ENCODE peak calls at places on chromosomes 4 and X, in six cellular contexts. F, K, P, G, S and D are unnamed samples.
A peak's percentile ranks its signal among the peaks of the same experiment; 100 is the strongest.

GRCh38 chr4:107906458-107907100 is 24.8 kb upstream of the CYP2U1 start:
- DNase-seq in F (no peak), K (no peak), P (no peak), G (no peak), S (no peak), D (no peak)

GRCh38 chr4:131638776-131639175 is 1510.3 kb upstream of the PCDH10 start:
- DNase-seq in F (no peak), K (no peak), P (no peak), G (no peak), S (no peak), D (no peak)

GRCh38 chr4:44766453-44766852 is 40.1 kb upstream of the GNPDA2 start:
- DNase-seq in F (no peak), K (no peak), P (no peak), G (no peak), S (no peak), D (no peak)

GRCh38 chr4:38898245-38898644 is 30.6 kb downstream of the FAM114A1 start:
- DNase-seq in F (no peak), K (no peak), P (no peak), G (no peak), S (no peak), D (no peak)

GRCh38 chr4:40587826-40588225 is 41.8 kb downstream of the RBM47 start:
- DNase-seq in F (peak; percentile 44), K (no peak), P (no peak), G (no peak), S (no peak), D (no peak)

GRCh38 chr4:94419956-94420355 is 31.8 kb upstream of the PDLIM5 start:
- DNase-seq in F (no peak), K (no peak), P (no peak), G (peak; percentile 24), S (no peak), D (no peak)

GRCh38 chr4:27397886-27398285 is 537.2 kb downstream of the STIM2 start:
- DNase-seq in F (no peak), K (no peak), P (no peak), G (no peak), S (peak; percentile 4), D (no peak)

GRCh38 chr4:27407616-27408015 is 547.0 kb downstream of the STIM2 start:
- DNase-seq in F (no peak), K (no peak), P (no peak), G (no peak), S (no peak), D (no peak)

GRCh38 chr4:142917678-142918077 is 71.6 kb upstream of the INPP4B start:
- DNase-seq in F (no peak), K (no peak), P (no peak), G (peak; percentile 12), S (no peak), D (no peak)

GRCh38 chr4:153115322-153116100 is 88.7 kb upstream of the TRIM2 start:
- DNase-seq in F (peak; percentile 62), K (no peak), P (no peak), G (peak; percentile 69), S (peak; percentile 86), D (no peak)

GRCh38 chr4:174358823-174359222 is 75.1 kb downstream of the CEP44 start:
- DNase-seq in F (no peak), K (peak; percentile 15), P (no peak), G (no peak), S (no peak), D (no peak)

GRCh38 chr4:177339794-177340374 is 30.2 kb downstream of the NEIL3 start:
- DNase-seq in F (no peak), K (peak; percentile 8), P (no peak), G (peak; percentile 26), S (peak; percentile 19), D (no peak)

GRCh38 chr4:7772708-7773385 is 166.8 kb downstream of the AFAP1 start:
- DNase-seq in F (peak; percentile 45), K (no peak), P (no peak), G (no peak), S (no peak), D (no peak)

GRCh38 chr4:66273110-66273509 is 602.8 kb upstream of the EPHA5 start:
- DNase-seq in F (no peak), K (no peak), P (no peak), G (no peak), S (no peak), D (no peak)

GRCh38 chrX:13369541-13370140 is 49.8 kb upstream of the ATXN3L start:
- DNase-seq in F (no peak), K (no peak), P (no peak), G (no peak), S (no peak), D (no peak)

GRCh38 chrX:78092296-78092695 is 11.8 kb upstream of the PGK1 start:
- DNase-seq in F (no peak), K (peak; percentile 37), P (no peak), G (peak; percentile 67), S (peak; percentile 25), D (no peak)

GRCh38 chrX:149641832-149642231 is 10.2 kb upstream of the TMEM185A start:
- DNase-seq in F (no peak), K (no peak), P (no peak), G (no peak), S (peak; percentile 2), D (no peak)

GRCh38 chr4:138401330-138401729 is 159.2 kb upstream of the SLC7A11 start:
- DNase-seq in F (peak; percentile 28), K (no peak), P (peak; percentile 26), G (no peak), S (no peak), D (no peak)

GRCh38 chr4:56320293-56320692 is 67.0 kb downstream of the AASDH start:
- DNase-seq in F (no peak), K (no peak), P (no peak), G (peak; percentile 3), S (no peak), D (no peak)

GRCh38 chr4:48785302-48785701 is 5.2 kb upstream of the FRYL start:
- DNase-seq in F (no peak), K (no peak), P (no peak), G (no peak), S (no peak), D (no peak)

GRCh38 chrX:68831405-68832100 is 2.7 kb downstream of the EFNB1 start:
- DNase-seq in F (no peak), K (no peak), P (no peak), G (no peak), S (no peak), D (no peak)

GRCh38 chrX:16023790-16024734 is 99.3 kb upstream of the GRPR start:
- DNase-seq in F (no peak), K (no peak), P (no peak), G (peak; percentile 79), S (peak; percentile 46), D (no peak)

GRCh38 chrX:9340619-9341304 is 124.1 kb upstream of the TBL1X start:
- DNase-seq in F (peak; percentile 27), K (no peak), P (peak; percentile 38), G (no peak), S (no peak), D (no peak)

GRCh38 chr4:7124643-7125442 is 57.0 kb upstream of the GRPEL1 start:
- DNase-seq in F (peak; percentile 66), K (peak; percentile 85), P (no peak), G (peak; percentile 30), S (no peak), D (no peak)

GRCh38 chr4:159290321-159291030 is 187.6 kb downstream of the RAPGEF2 start:
- DNase-seq in F (no peak), K (no peak), P (no peak), G (no peak), S (peak; percentile 31), D (no peak)

GRCh38 chr4:180560896-180561295 is 1682.3 kb upstream of the TENM3 start:
- DNase-seq in F (no peak), K (no peak), P (no peak), G (no peak), S (no peak), D (no peak)

GRCh38 chrX:42247241-42247640 is 323.9 kb upstream of the CASK start:
- DNase-seq in F (no peak), K (no peak), P (no peak), G (no peak), S (no peak), D (no peak)

GRCh38 chr4:145580906-145581305 is 38.3 kb upstream of the MMAA start:
- DNase-seq in F (no peak), K (no peak), P (no peak), G (peak; percentile 5), S (no peak), D (no peak)

DNA sequence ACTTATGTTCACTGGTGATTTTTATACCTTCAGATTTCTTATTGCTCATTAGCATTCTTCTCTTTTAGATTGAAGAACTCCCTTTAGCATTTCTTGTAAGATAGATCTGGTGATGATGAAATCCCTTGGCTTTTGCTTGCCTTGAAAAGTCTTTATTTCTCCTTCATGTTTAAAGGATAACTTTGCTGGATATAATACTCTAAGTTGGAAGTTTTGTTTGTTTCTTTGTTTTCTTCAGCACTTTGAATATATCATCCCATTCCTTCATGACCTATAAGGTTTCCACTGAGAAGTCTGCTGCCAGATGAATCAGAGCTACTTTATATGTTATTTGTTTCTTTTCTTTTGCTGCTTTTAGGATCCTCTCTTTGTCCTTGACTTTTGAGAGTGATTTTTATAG is 18.5 kb downstream of the CC2D2A start:
- DNase-seq in F (no peak), K (no peak), P (no peak), G (no peak), S (no peak), D (no peak)
- H3K27ac ChIP-seq in F (no peak overlapping the region), K (no peak overlapping the region), P (no peak overlapping the region), G (no peak overlapping the region), S (no peak overlapping the region), D (no peak overlapping the region)

GRCh38 chr4:147655639-147656038 is 28.3 kb downstream of the PRMT9 start:
- DNase-seq in F (no peak), K (no peak), P (no peak), G (no peak), S (no peak), D (no peak)
- H3K27ac ChIP-seq in F (no peak overlapping the region), K (no peak overlapping the region), P (no peak overlapping the region), G (no peak overlapping the region), S (no peak overlapping the region), D (no peak overlapping the region)

DNA sequence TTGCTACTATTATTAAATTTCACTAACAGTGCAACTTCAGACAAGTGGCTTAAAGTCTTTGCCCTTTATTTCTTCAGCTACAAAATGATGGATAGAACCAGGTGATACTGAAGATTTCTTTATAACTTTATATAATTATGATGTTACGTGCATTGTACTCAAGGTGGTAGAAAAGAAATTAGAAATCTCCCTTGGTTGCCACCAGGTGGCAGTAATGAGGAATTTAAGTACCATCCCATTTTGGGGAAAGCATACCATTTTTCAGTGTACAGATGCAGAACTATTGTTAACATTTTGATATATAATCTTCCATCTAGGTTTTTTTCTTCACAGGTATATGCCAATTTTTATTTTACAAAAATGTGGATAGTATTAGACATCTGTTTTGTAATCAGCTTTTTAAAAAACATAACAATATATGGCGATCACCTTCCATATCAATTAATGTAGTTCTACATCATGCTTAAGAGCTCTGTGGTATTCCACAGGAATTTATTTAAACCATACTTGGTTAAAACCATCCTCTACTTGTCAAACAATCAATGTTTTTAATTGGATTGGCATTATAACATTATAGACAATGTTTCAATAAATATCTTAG is 37.7 kb upstream of the RAB33B start:
- DNase-seq in F (no peak), K (peak; percentile 32), P (no peak), G (peak; percentile 51), S (no peak), D (no peak)
- H3K27ac ChIP-seq in F (no peak overlapping the region), K (no peak overlapping the region), P (no peak overlapping the region), G (no peak overlapping the region), S (no peak overlapping the region), D (no peak overlapping the region)

DNA sequence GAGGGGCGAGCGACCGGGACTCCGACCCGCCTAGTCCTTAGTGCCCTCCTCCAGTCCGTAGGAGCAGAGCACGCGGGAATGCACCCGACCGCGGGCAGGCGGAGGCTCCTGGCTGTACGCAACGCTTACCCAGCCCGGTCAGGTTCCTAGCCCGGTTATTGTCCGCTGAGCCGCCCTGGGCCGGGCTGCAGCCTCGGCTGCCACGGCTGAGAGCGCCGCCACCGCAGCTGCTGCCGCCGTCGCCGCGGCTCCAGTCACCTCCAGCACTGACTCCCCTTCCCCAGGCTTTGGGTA is at the start of gene AMER1:
- DNase-seq in F (no peak), K (no peak), P (no peak), G (no peak), S (no peak), D (no peak)
- H3K27ac ChIP-seq in F (peak within 1 kb of the TSS; percentile 91), K (peak within 1 kb of the TSS; percentile 87), P (peak within 1 kb of the TSS; percentile 81), G (peak within 1 kb of the TSS; percentile 93), S (peak within 1 kb of the TSS; percentile 77), D (peak within 1 kb of the TSS; percentile 89)